ENCODE peak calls at places on chromosomes 11 and 22, in six cellular contexts. G is uterus, A is sigmoid colon, X is stomach, U is transverse colon, K is NB4. R is an unnamed sample.
A peak's percentile ranks its signal among the peaks of the same experiment; 100 is the strongest.

GRCh38 chr11:38182126-38182907 is 1584.3 kb upstream of the RAG2 start:
- DNase-seq in G (no peak), A (no peak), X (no peak), U (no peak), K (no peak), R (no peak)

GRCh38 chr11:35907648-35908431 is 36.0 kb upstream of the LDLRAD3 start:
- DNase-seq in G (peak; percentile 87), A (peak; percentile 71), X (no peak), U (no peak), K (peak; percentile 44), R (no peak)

GRCh38 chr11:80899381-80899780 is 1458.6 kb upstream of the TENM4 start:
- DNase-seq in G (no peak), A (no peak), X (no peak), U (no peak), K (peak; percentile 5), R (no peak)

GRCh38 chr11:84812351-84813083 is 814.6 kb downstream of the DLG2 start:
- DNase-seq in G (no peak), A (no peak), X (no peak), U (no peak), K (no peak), R (no peak)

GRCh38 chr22:38724926-38725571 is 19.3 kb downstream of the GTPBP1 start:
- DNase-seq in G (no peak), A (peak; percentile 50), X (no peak), U (no peak), K (peak; percentile 54), R (peak; percentile 31)

GRCh38 chr22:25729595-25729994 is 12.4 kb upstream of the MYO18B start:
- DNase-seq in G (no peak), A (no peak), X (peak; percentile 23), U (no peak), K (no peak), R (no peak)

GRCh38 chr11:86091566-86091965 is 22.7 kb upstream of the PICALM start:
- DNase-seq in G (no peak), A (no peak), X (no peak), U (no peak), K (no peak), R (peak; percentile 50)

GRCh38 chr22:50078246-50078645 is 7.0 kb downstream of the MLC1 start:
- DNase-seq in G (no peak), A (no peak), X (no peak), U (no peak), K (no peak), R (no peak)

GRCh38 chr22:50017701-50018224 is 5.2 kb upstream of the IL17REL start:
- DNase-seq in G (no peak), A (peak; percentile 35), X (no peak), U (peak; percentile 2), K (no peak), R (no peak)

GRCh38 chr11:121936781-121937447 is 179.1 kb downstream of the BLID start:
- DNase-seq in G (no peak), A (no peak), X (no peak), U (no peak), K (no peak), R (no peak)

GRCh38 chr11:10629431-10630002 is 61.1 kb upstream of the LYVE1 start:
- DNase-seq in G (no peak), A (peak; percentile 47), X (no peak), U (no peak), K (no peak), R (no peak)

GRCh38 chr22:22941831-22942510 is 54.4 kb downstream of the IGLL5 start:
- DNase-seq in G (no peak), A (no peak), X (peak; percentile 19), U (peak; percentile 4), K (no peak), R (no peak)

GRCh38 chr11:12258451-12258850 is 118.9 kb upstream of the PARVA start:
- DNase-seq in G (no peak), A (no peak), X (no peak), U (no peak), K (no peak), R (no peak)

GRCh38 chr11:12248330-12248729 is 129.0 kb upstream of the PARVA start:
- DNase-seq in G (peak; percentile 69), A (peak; percentile 92), X (peak; percentile 98), U (peak; percentile 92), K (no peak), R (peak; percentile 93)

GRCh38 chr11:12251651-12252560 is 125.5 kb upstream of the PARVA start:
- DNase-seq in G (no peak), A (no peak), X (no peak), U (no peak), K (no peak), R (no peak)

GRCh38 chr11:12249590-12250260 is 127.6 kb upstream of the PARVA start:
- DNase-seq in G (no peak), A (peak; percentile 82), X (peak; percentile 90), U (peak; percentile 59), K (no peak), R (peak; percentile 79)

DNA sequence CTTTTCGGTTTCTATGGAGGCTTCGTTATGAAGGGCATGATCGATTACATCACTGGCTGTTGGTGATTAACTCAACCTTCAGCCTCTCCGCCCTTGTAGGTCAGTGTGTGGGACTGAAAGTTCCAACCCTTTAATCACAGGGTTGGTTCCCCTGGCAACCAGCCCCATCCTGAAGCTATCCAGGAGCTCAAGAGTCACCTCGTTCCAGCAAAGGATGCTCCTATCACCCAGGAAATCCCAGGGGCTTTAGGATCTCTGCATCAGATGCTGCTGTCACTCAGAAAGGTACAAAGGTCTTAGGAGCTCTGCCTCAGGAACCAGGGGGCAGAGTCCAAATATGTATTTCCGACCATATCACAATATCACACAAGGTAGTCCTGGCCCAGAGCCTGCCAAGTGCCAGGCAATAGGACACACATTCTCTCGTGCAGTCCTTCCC is 123.5 kb upstream of the PARVA start:
- DNase-seq in G (no peak), A (no peak), X (peak; percentile 62), U (peak; percentile 61), K (no peak), R (no peak)
- TF ChIP-seq POLR2A in G (no peak), A (no peak), X (no peak), U (no peak), K (no peak), R (no peak)

GRCh38 chr22:35452810-35453743 is 53.1 kb downstream of the MCM5 start:
- DNase-seq in G (no peak), A (no peak), X (no peak), U (no peak), K (no peak), R (no peak)

GRCh38 chr22:35451602-35452001 is 51.7 kb downstream of the MCM5 start:
- DNase-seq in G (no peak), A (no peak), X (no peak), U (no peak), K (no peak), R (no peak)

GRCh38 chr22:35449829-35450689 is 50.1 kb downstream of the MCM5 start:
- DNase-seq in G (no peak), A (no peak), X (no peak), U (peak; percentile 39), K (no peak), R (no peak)

GRCh38 chr22:35452351-35452781 is 52.4 kb downstream of the MCM5 start:
- DNase-seq in G (no peak), A (no peak), X (peak; percentile 86), U (peak; percentile 87), K (no peak), R (peak; percentile 61)

GRCh38 chr22:35450824-35451541 is 51.0 kb downstream of the MCM5 start:
- DNase-seq in G (no peak), A (no peak), X (no peak), U (no peak), K (no peak), R (no peak)
- TF ChIP-seq POLR2A in G (no peak), A (no peak), X (no peak), U (no peak), K (no peak), R (no peak)

DNA sequence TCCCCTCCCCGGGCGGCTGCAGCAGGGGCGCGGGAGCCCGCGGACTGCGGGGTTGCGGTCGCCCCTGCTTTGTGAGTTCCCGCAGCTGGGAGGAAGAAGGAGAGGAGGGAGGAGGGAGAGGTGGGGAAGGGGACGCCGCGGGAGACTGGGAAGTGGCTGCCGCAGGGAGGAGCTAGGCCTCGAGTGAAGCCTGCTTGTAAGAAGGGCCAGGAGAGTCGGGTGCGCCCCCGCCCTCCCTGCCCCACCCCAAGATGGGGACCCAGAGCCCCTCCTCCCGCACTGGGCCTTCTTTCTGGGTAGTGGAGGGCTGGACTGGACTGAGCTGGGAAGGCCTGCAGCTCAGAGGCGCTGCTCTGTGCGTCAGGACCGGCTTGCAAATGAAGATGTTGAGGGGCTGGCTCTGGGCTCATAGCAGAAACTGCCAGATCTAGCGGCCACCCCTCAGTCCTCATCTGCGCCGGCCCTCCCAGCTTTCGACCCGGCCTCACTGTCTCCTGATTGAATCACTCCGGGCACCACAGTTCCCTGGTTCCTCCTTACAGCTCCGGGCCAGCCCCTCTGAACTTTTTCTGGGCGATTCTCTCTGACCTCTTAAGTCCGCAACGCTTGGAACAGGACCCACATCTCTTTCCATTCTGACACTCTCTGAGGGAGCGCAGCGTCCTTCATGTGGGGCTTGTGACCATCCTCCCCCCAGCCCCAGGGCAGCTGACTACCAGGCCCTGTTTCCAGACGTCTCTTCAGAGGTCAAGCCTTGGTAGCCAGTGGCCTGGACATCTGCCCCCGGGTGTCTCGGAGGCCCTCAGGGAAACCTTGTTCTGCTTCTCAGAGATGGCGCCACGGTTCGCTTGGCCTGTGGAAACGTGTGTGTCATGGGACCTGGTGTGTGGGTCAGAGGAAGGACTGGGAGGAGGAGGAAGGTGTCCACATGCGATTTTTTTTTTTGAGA is 21.9 kb downstream of the SERPINH1 start:
- DNase-seq in G (peak; percentile 87), A (peak; percentile 92), X (peak; percentile 39), U (peak; percentile 45), K (peak; percentile 75), R (no peak)
- TF ChIP-seq POLR2A in G (no peak), A (peak; percentile 29), X (no peak), U (peak; percentile 29), K (no peak), R (no peak)

GRCh38 chr11:130001491-130002351 is 914 bp downstream of the PRDM10 start:
- DNase-seq in G (peak; percentile 24), A (peak; percentile 72), X (peak; percentile 40), U (peak; percentile 44), K (peak; percentile 58), R (peak; percentile 21)
- TF ChIP-seq POLR2A in G (no peak), A (no peak), X (no peak), U (peak; percentile 38), K (no peak), R (no peak)

R was measured in breast epithelium.